ENCODE peak calls at places on chromosomes 1 and 21, in nine cellular contexts. J is heart right ventricle, W is dorsolateral prefrontal cortex, S is Peyer's patch, Z is HFF-Myc, K is tibial nerve, A is PC-9, N is mucosa of descending colon, H is astrocyte. I is an unnamed sample.

GRCh38 chr1:54582566-54583306 is 34.7 kb downstream of the ACOT11 start:
- DNase-seq in S (peak), Z (no peak), W (peak), K (no peak), J (no peak), N (no peak), A (no peak), H (no peak), I (no peak)

GRCh38 chr21:14690886-14691285 is 144.8 kb upstream of the SAMSN1 start:
- DNase-seq in K (no peak), Z (no peak), J (no peak), H (no peak), S (no peak), N (no peak), A (no peak), W (no peak), I (no peak)

GRCh38 chr1:216095400-216095799 is 327.8 kb downstream of the USH2A start:
- DNase-seq in J (no peak), W (no peak), Z (no peak), K (no peak), N (no peak), A (no peak), S (no peak), H (no peak), I (no peak)

GRCh38 chr1:171788696-171789095 is 7.2 kb downstream of the METTL13 start:
- DNase-seq in N (no peak), H (peak), J (no peak), A (no peak), W (no peak), Z (peak), S (no peak), K (no peak), I (peak)

GRCh38 chr1:160363010-160363409 is 3.9 kb upstream of the NHLH1 start:
- DNase-seq in J (no peak), K (no peak), W (no peak), N (no peak), S (no peak), A (no peak), Z (no peak), H (no peak), I (no peak)

GRCh38 chr1:177448652-177449351 is 278.0 kb downstream of the BRINP2 start:
- DNase-seq in Z (no peak), H (peak), W (no peak), J (no peak), K (no peak), N (no peak), S (no peak), A (no peak), I (no peak)

GRCh38 chr1:58072450-58072849 is 474.1 kb downstream of the OMA1 start:
- DNase-seq in Z (no peak), A (no peak), J (no peak), S (no peak), N (no peak), K (no peak), W (no peak), H (no peak), I (no peak)

GRCh38 chr1:82124987-82125638 is 324.4 kb downstream of the ADGRL2 start:
- DNase-seq in N (no peak), A (no peak), W (no peak), K (no peak), J (no peak), S (no peak), H (no peak), Z (no peak), I (no peak)

GRCh38 chr1:53645690-53646078 is 93.3 kb downstream of the GLIS1 start:
- DNase-seq in A (no peak), J (no peak), N (no peak), K (no peak), Z (no peak), S (no peak), W (no peak), H (no peak), I (no peak)

GRCh38 chr21:33403786-33404571 is 766 bp downstream of the IFNGR2 start:
- DNase-seq in Z (no peak), S (peak), A (peak), J (peak), H (peak), W (peak), K (no peak), N (peak), I (no peak)

GRCh38 chr1:71037829-71038620 is 9.6 kb downstream of the PTGER3 start:
- DNase-seq in K (no peak), N (no peak), W (no peak), J (no peak), Z (no peak), H (no peak), A (no peak), S (no peak), I (no peak)

GRCh38 chr1:32817815-32818786 is 648 bp downstream of the S100PBP start:
- DNase-seq in A (peak), H (peak), S (peak), W (peak), K (peak), J (peak), Z (no peak), N (peak), I (no peak)

GRCh38 chr1:32816676-32817158 is 441 bp downstream of the YARS1 start:
- DNase-seq in K (no peak), Z (no peak), H (no peak), N (no peak), W (peak), J (no peak), S (no peak), A (no peak), I (no peak)

GRCh38 chr1:32817159-32817814 is at the start of the genes S100PBP and YARS1:
- DNase-seq in A (peak), W (peak), J (peak), K (peak), H (peak), Z (peak), N (peak), S (peak), I (peak)

GRCh38 chr1:32813941-32814739 is 3.0 kb downstream of the YARS1 start:
- DNase-seq in N (no peak), K (no peak), J (no peak), H (peak), A (no peak), Z (no peak), S (no peak), W (no peak), I (no peak)

GRCh38 chr1:32818804-32819541 is 1.5 kb downstream of the S100PBP start:
- DNase-seq in J (no peak), N (no peak), Z (no peak), H (no peak), A (no peak), W (no peak), K (no peak), S (no peak), I (no peak)
- TF ChIP-seq CTCF in J (no peak), N (no peak), Z (no peak), H (no peak), A (no peak), W (no peak), K (no peak), S (no peak), I (no peak)

GRCh38 chr1:2158272-2158671 is 36.3 kb downstream of the FAAP20 start:
- DNase-seq in A (no peak), J (no peak), W (no peak), N (no peak), S (no peak), K (no peak), H (no peak), Z (no peak), I (no peak)
- H3K4me3 ChIP-seq in A (no peak), J (no peak), W (no peak), N (no peak), S (no peak), K (no peak), H (no peak), Z (no peak), I (no peak)

GRCh38 chr1:201251851-201252430 is 31.4 kb upstream of the PKP1 start:
- DNase-seq in A (no peak), K (no peak), W (no peak), J (no peak), Z (no peak), S (no peak), N (no peak), H (no peak), I (no peak)

GRCh38 chr1:201251411-201251810 is 31.9 kb upstream of the PKP1 start:
- DNase-seq in Z (no peak), N (no peak), K (no peak), J (no peak), S (no peak), W (no peak), H (no peak), A (no peak), I (no peak)

GRCh38 chr1:201245082-201245481 is 38.2 kb upstream of the PKP1 start:
- DNase-seq in H (no peak), K (no peak), N (no peak), J (no peak), Z (no peak), A (no peak), S (no peak), W (no peak), I (no peak)

GRCh38 chr1:201250326-201251011 is 32.8 kb upstream of the PKP1 start:
- DNase-seq in N (no peak), K (no peak), A (no peak), J (no peak), S (no peak), H (no peak), Z (no peak), W (no peak), I (no peak)

GRCh38 chr1:201248721-201249559 is 34.4 kb upstream of the PKP1 start:
- DNase-seq in H (no peak), A (no peak), W (no peak), Z (no peak), S (no peak), N (no peak), K (no peak), J (no peak), I (no peak)
- TF ChIP-seq CTCF in H (no peak), A (no peak), W (no peak), Z (no peak), S (no peak), N (no peak), K (no peak), J (no peak), I (no peak)

GRCh38 chr1:156101880-156102279 is 12.6 kb upstream of the LMNA start:
- DNase-seq in Z (no peak), N (no peak), J (peak), A (no peak), H (no peak), W (no peak), K (no peak), S (no peak), I (no peak)

GRCh38 chr1:156104065-156104810 is 10.3 kb upstream of the LMNA start:
- DNase-seq in Z (peak), K (no peak), J (peak), A (peak), N (peak), H (peak), W (no peak), S (peak), I (peak)

GRCh38 chr1:156104861-156105546 is 9.5 kb upstream of the LMNA start:
- DNase-seq in Z (no peak), W (no peak), A (no peak), K (no peak), J (no peak), H (no peak), N (peak), S (no peak), I (no peak)

GRCh38 chr1:156103521-156103947 is 11.0 kb upstream of the LMNA start:
- DNase-seq in K (no peak), Z (peak), J (no peak), A (peak), W (no peak), H (no peak), S (no peak), N (peak), I (no peak)

GRCh38 chr1:156102634-156103511 is 11.6 kb upstream of the LMNA start:
- DNase-seq in K (no peak), W (no peak), J (no peak), S (no peak), Z (peak), A (no peak), N (peak), H (peak), I (no peak)
- H3K4me3 ChIP-seq in K (no peak), W (no peak), J (no peak), S (no peak), Z (peak), A (no peak), N (no peak), H (no peak), I (peak)

GRCh38 chr21:18249542-18250152 is 5.0 kb downstream of the CHODL start:
- DNase-seq in Z (no peak), A (no peak), K (no peak), H (no peak), J (no peak), W (no peak), N (no peak), S (no peak), I (no peak)
- TF ChIP-seq CTCF in Z (peak), A (no peak), K (no peak), H (no peak), J (no peak), W (no peak), N (no peak), S (no peak), I (no peak)

DNA sequence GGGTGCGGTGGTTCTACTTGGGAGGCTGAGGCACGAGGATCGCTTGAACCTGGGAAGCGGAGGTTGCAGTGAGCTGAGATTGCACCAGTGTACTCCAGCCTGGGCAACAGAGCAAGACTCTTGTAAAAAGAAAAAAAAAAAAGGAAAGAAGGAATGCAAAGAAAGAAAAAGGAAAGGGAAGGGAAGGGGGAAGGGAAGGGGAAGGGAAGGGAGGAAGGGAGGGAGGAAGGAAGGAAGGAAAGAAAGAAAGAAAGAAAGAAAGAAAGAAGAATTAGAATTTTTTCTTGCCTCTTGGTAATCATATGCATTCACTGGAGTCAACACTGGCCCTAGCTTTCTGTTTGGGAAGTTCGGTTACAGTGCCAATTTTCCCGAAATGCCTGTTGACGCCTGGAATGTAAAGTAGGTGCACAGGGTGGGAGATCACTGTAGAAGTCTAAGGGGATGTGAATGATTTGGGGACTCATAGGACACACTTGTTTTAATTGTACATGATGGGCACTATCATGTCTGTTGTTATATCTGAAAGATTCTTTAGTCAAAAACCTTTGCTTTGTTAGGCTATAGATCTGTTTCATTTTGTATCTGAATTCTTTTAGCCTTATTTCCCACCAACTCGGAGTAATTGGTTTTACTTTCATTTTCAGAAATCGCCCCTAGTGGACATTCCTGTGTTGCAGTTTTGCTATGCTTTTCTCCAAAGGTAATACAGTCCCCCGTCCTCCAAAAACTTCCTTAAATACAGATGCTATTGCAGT is 59.8 kb upstream of the MORC3 start:
- DNase-seq in K (no peak), W (peak), S (no peak), A (peak), Z (peak), N (no peak), J (no peak), H (peak), I (peak)
- H3K4me3 ChIP-seq in K (peak), W (peak), S (peak), A (peak), Z (peak), N (no peak), J (peak), H (peak), I (peak)

GRCh38 chr1:208252126-208252853 is 8.1 kb upstream of the PLXNA2 start:
- DNase-seq in S (no peak), Z (no peak), K (no peak), H (no peak), J (peak), W (no peak), A (no peak), N (no peak), I (no peak)
- TF ChIP-seq CTCF in S (no peak), Z (peak), K (peak), H (no peak), J (peak), W (no peak), A (no peak), N (no peak), I (peak)

GRCh38 chr1:185934476-185935189 is 200.4 kb downstream of the HMCN1 start:
- DNase-seq in H (peak), K (no peak), Z (no peak), J (no peak), S (no peak), W (no peak), A (no peak), N (no peak), I (peak)
- H3K4me3 ChIP-seq in H (no peak), K (no peak), Z (no peak), J (no peak), S (no peak), W (no peak), A (no peak), N (no peak), I (no peak)

GRCh38 chr1:222828939-222829338 is 14.1 kb downstream of the DISP1 start:
- DNase-seq in K (no peak), S (no peak), H (no peak), N (no peak), A (no peak), J (no peak), W (no peak), Z (no peak), I (no peak)
- TF ChIP-seq CTCF in K (no peak), S (no peak), H (no peak), N (no peak), A (no peak), J (no peak), W (peak), Z (no peak), I (no peak)

I was measured in AG09309.